ENCODE peak calls at places on chromosomes 4 and X, in eight cellular contexts. N is Peyer's patch, K is endothelial cell of umbilical vein, L is psoas muscle, U is sigmoid colon, S is PC-9, W is transverse colon, M is A673. X is an unnamed sample.

GRCh38 chr4:30671926-30672325 is 48.2 kb upstream of the PCDH7 start:
- DNase-seq in L (no peak), S (no peak), M (no peak), W (no peak), K (no peak), N (no peak), U (no peak), X (no peak)

GRCh38 chr4:7719354-7720174 is 220.1 kb downstream of the AFAP1 start:
- DNase-seq in M (peak; percentile 69), L (peak; percentile 48), N (peak; percentile 72), K (peak; percentile 24), S (no peak), W (peak; percentile 50), U (no peak), X (peak; percentile 72)

GRCh38 chrX:15401373-15401772 is 17.2 kb upstream of the VEGFD start:
- DNase-seq in M (no peak), U (no peak), W (no peak), L (no peak), N (no peak), S (no peak), K (peak; percentile 30), X (no peak)

GRCh38 chrX:17038681-17039161 is 92.3 kb downstream of the REPS2 start:
- DNase-seq in N (no peak), L (no peak), U (peak; percentile 81), K (peak; percentile 43), M (no peak), W (peak; percentile 19), S (no peak), X (peak; percentile 4)

GRCh38 chr4:72896515-72896914 is 173.0 kb downstream of the COX18 start:
- DNase-seq in U (no peak), K (no peak), W (no peak), L (no peak), M (no peak), N (no peak), S (no peak), X (no peak)

GRCh38 chr4:168832746-168833575 is 177.1 kb downstream of the CBR4 start:
- DNase-seq in L (peak; percentile 48), U (peak; percentile 81), W (peak; percentile 19), N (peak; percentile 50), S (no peak), M (no peak), K (peak; percentile 32), X (peak; percentile 42)

GRCh38 chr4:13968723-13969122 is 341.2 kb upstream of the BOD1L1 start:
- DNase-seq in K (no peak), U (no peak), L (no peak), N (no peak), W (no peak), M (no peak), S (peak; percentile 38), X (no peak)

GRCh38 chr4:177446571-177446970 is 4.3 kb upstream of the AGA start:
- DNase-seq in K (no peak), L (no peak), M (no peak), W (no peak), S (no peak), U (no peak), N (no peak), X (no peak)

GRCh38 chrX:56385336-56385735 is 153.2 kb downstream of the KLF8 start:
- DNase-seq in W (no peak), L (no peak), U (no peak), K (no peak), N (no peak), S (no peak), M (no peak), X (no peak)

GRCh38 chrX:56268888-56269287 is 36.7 kb downstream of the KLF8 start:
- DNase-seq in K (no peak), N (no peak), S (no peak), U (no peak), M (no peak), W (no peak), L (no peak), X (no peak)

GRCh38 chr4:3671571-3672464 is 94.4 kb upstream of the ADRA2C start:
- DNase-seq in N (no peak), S (peak; percentile 58), W (no peak), M (no peak), K (no peak), L (no peak), U (peak; percentile 14), X (no peak)

GRCh38 chr4:7429601-7430078 is 5.1 kb downstream of the PSAPL1 start:
- DNase-seq in L (no peak), S (no peak), U (peak; percentile 43), W (no peak), N (peak; percentile 38), M (no peak), K (no peak), X (no peak)

GRCh38 chr4:8128096-8128856 is 30.3 kb downstream of the ABLIM2 start:
- DNase-seq in U (no peak), K (no peak), W (no peak), L (no peak), N (no peak), M (no peak), S (no peak), X (no peak)

GRCh38 chr4:10582059-10582686 is 102.4 kb downstream of the CLNK start:
- DNase-seq in K (peak; percentile 56), S (no peak), W (peak; percentile 36), L (no peak), M (peak; percentile 14), N (peak; percentile 62), U (no peak), X (no peak)

GRCh38 chr4:69800599-69800998 is 40.2 kb upstream of the SULT1B1 start:
- DNase-seq in M (peak; percentile 36), U (no peak), K (peak; percentile 86), L (no peak), S (no peak), N (no peak), W (no peak), X (no peak)

GRCh38 chr4:5824227-5824626 is 68.7 kb downstream of the CRMP1 start:
- DNase-seq in W (no peak), N (no peak), M (no peak), S (no peak), U (no peak), L (no peak), K (peak; percentile 43), X (no peak)

GRCh38 chrX:40171513-40172168 is 73.9 kb upstream of the BCOR start:
- DNase-seq in N (no peak), S (no peak), U (peak; percentile 68), L (peak; percentile 47), M (peak; percentile 81), W (no peak), K (peak; percentile 25), X (peak; percentile 35)

GRCh38 chr4:26787461-26788340 is 72.9 kb upstream of the STIM2 start:
- DNase-seq in K (peak; percentile 52), M (peak; percentile 85), W (peak; percentile 39), L (peak; percentile 43), N (peak; percentile 57), S (peak; percentile 87), U (no peak), X (peak; percentile 69)

GRCh38 chr4:24243641-24244040 is 340.7 kb downstream of the DHX15 start:
- DNase-seq in M (no peak), W (no peak), L (no peak), S (no peak), N (no peak), U (no peak), K (no peak), X (no peak)

GRCh38 chr4:24240655-24241054 is 343.7 kb downstream of the DHX15 start:
- DNase-seq in S (no peak), W (no peak), M (no peak), N (no peak), U (no peak), K (no peak), L (no peak), X (no peak)

GRCh38 chr4:24248674-24249644 is 335.4 kb downstream of the DHX15 start:
- DNase-seq in N (no peak), U (no peak), K (no peak), L (peak; percentile 15), M (no peak), S (no peak), W (no peak), X (peak; percentile 51)

GRCh38 chr4:24249972-24250371 is 334.4 kb downstream of the DHX15 start:
- DNase-seq in M (no peak), W (no peak), L (no peak), K (no peak), S (no peak), U (no peak), N (no peak), X (no peak)

GRCh38 chr4:24244663-24245519 is 339.5 kb downstream of the DHX15 start:
- DNase-seq in S (no peak), L (peak; percentile 43), W (no peak), N (no peak), K (no peak), U (no peak), M (no peak), X (peak; percentile 46)
- H3K27ac ChIP-seq in S (no peak overlapping the region), L (peak overlapping the region; percentile 80), W (no peak overlapping the region), N (no peak overlapping the region), K (no peak overlapping the region), U (no peak overlapping the region), M (no peak overlapping the region), X (peak overlapping the region; percentile 79)

GRCh38 chrX:150037041-150037440 is 98.8 kb upstream of the EOLA2 start:
- DNase-seq in K (peak; percentile 31), M (peak; percentile 16), S (no peak), N (no peak), W (no peak), U (no peak), L (no peak), X (no peak)
- H3K4me1 ChIP-seq in K (peaks cover 41% of the 10 kb centered on the region), M (no peaks in the 10 kb centered on the region), S (peaks cover 58% of the 10 kb centered on the region), N (no peaks in the 10 kb centered on the region), W (no peaks in the 10 kb centered on the region), U (no peaks in the 10 kb centered on the region), L (no peaks in the 10 kb centered on the region), X (peaks cover 3% of the 10 kb centered on the region)

DNA sequence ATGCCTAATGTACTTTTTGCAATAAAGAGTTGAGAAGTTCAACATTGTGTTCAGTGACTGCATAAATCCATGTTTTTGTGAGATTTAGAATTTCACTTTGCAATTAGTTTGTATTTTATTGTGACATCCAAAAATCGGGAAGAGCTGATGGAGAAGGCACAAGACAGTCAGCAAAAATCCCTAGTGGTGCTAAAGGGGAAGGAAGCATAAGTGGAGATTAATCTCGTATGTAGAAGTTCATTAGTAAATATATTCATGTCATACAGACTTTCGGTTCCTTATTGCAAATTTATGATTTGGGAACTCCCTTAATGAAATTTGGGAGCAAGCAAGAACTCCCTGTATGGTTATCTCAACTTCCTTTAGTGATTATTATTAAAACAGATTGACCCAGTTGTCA is 57.8 kb upstream of the SLC39A8 start:
- DNase-seq in W (no peak), L (no peak), U (no peak), S (no peak), N (no peak), M (no peak), K (no peak), X (no peak)
- TF ChIP-seq CTCF in W (no peak), L (no peak), U (no peak), S (no peak), N (no peak), M (no peak), K (no peak), X (no peak)

GRCh38 chr4:19151684-19152083 is 1100.0 kb upstream of the SLIT2 start:
- DNase-seq in M (no peak), L (no peak), S (no peak), K (no peak), U (no peak), N (no peak), W (no peak), X (no peak)
- H3K27ac ChIP-seq in M (no peak overlapping the region), L (no peak overlapping the region), S (no peak overlapping the region), K (no peak overlapping the region), U (no peak overlapping the region), N (no peak overlapping the region), W (no peak overlapping the region), X (no peak overlapping the region)

GRCh38 chr4:47849466-47849865 is 11.6 kb upstream of the CORIN start:
- DNase-seq in N (no peak), K (no peak), M (no peak), U (no peak), S (no peak), W (no peak), L (no peak), X (no peak)
- H3K4me1 ChIP-seq in N (no peaks in the 10 kb centered on the region), K (peaks cover 4% of the 10 kb centered on the region), M (no peaks in the 10 kb centered on the region), U (no peaks in the 10 kb centered on the region), S (no peaks in the 10 kb centered on the region), W (peaks cover 18% of the 10 kb centered on the region), L (no peaks in the 10 kb centered on the region), X (peaks cover 7% of the 10 kb centered on the region)

X was measured in heart right ventricle.